ENCODE peak calls at places on chromosomes 4 and X, in nine cellular contexts. L, W, M, T, U, I, A, N and H are unnamed samples.

GRCh38 chr4:154574311-154574710 is 11.5 kb downstream of the FGB start:
- DNase-seq in N (no peak), I (no peak), A (no peak), L (no peak), M (no peak), T (no peak), W (no peak), U (no peak), H (no peak)

GRCh38 chr4:8908206-8908893 is 36.7 kb upstream of the HMX1 start:
- DNase-seq in I (no peak), L (no peak), T (no peak), A (no peak), W (no peak), U (no peak), M (no peak), N (peak; percentile 14), H (no peak)

GRCh38 chr4:99403380-99404194 is 31.6 kb downstream of the ADH7 start:
- DNase-seq in U (no peak), L (no peak), I (peak; percentile 21), N (no peak), M (no peak), A (no peak), W (peak; percentile 31), T (no peak), H (no peak)

GRCh38 chrX:69741706-69742105 is 125.8 kb downstream of the EDA start:
- DNase-seq in T (no peak), N (no peak), U (no peak), I (no peak), L (no peak), M (no peak), W (no peak), A (no peak), H (no peak)

GRCh38 chrX:139213241-139213709 is 317.3 kb upstream of the F9 start:
- DNase-seq in M (no peak), A (peak; percentile 29), U (no peak), I (no peak), W (no peak), T (peak; percentile 23), N (no peak), L (no peak), H (no peak)

GRCh38 chrX:126137899-126138298 is 28.2 kb downstream of the DCAF12L2 start:
- DNase-seq in I (peak; percentile 0), L (no peak), W (no peak), N (no peak), T (peak; percentile 24), M (no peak), A (peak; percentile 16), U (no peak), H (no peak)

GRCh38 chrX:134676440-134676839 is 18.2 kb upstream of the PLAC1 start:
- DNase-seq in W (peak; percentile 40), N (no peak), A (no peak), U (no peak), I (peak; percentile 65), T (peak; percentile 35), M (no peak), L (no peak), H (peak; percentile 24)

GRCh38 chrX:135384161-135384836 is 37.4 kb upstream of the SMIM10L2A start:
- DNase-seq in W (no peak), M (peak; percentile 30), T (no peak), N (no peak), U (no peak), I (no peak), A (no peak), L (peak; percentile 29), H (no peak)

GRCh38 chrX:109839694-109840358 is 106.8 kb upstream of the ACSL4 start:
- DNase-seq in W (peak; percentile 9), N (no peak), A (peak; percentile 65), T (peak; percentile 65), M (peak; percentile 10), L (no peak), U (no peak), I (peak; percentile 30), H (no peak)

GRCh38 chr4:25861422-25861926 is 1.3 kb downstream of the SEL1L3 start:
- DNase-seq in M (no peak), L (no peak), W (no peak), U (no peak), A (no peak), I (no peak), T (no peak), N (no peak), H (no peak)

GRCh38 chr4:6887591-6888371 is 21.8 kb upstream of the TBC1D14 start:
- DNase-seq in L (no peak), M (no peak), N (no peak), W (no peak), U (no peak), T (no peak), I (no peak), A (peak; percentile 81), H (no peak)

GRCh38 chr4:161952382-161952781 is 211.4 kb downstream of the FSTL5 start:
- DNase-seq in N (no peak), U (no peak), T (peak; percentile 17), I (peak; percentile 32), W (no peak), A (no peak), M (no peak), L (no peak), H (no peak)

GRCh38 chr4:56512166-56512565 is 6.6 kb downstream of the ARL9 start:
- DNase-seq in T (no peak), I (peak; percentile 58), N (no peak), U (no peak), L (no peak), M (no peak), W (peak; percentile 52), A (no peak), H (peak; percentile 28)

GRCh38 chrX:63513825-63514574 is 162.9 kb upstream of the SPIN4 start:
- DNase-seq in T (peak; percentile 36), W (peak; percentile 40), A (no peak), M (no peak), I (peak; percentile 56), U (no peak), L (no peak), N (no peak), H (peak; percentile 18)

GRCh38 chr4:124754671-124755070 is 42.1 kb upstream of the ANKRD50 start:
- DNase-seq in U (no peak), N (no peak), T (no peak), I (peak; percentile 19), L (no peak), W (no peak), M (no peak), A (no peak), H (no peak)

GRCh38 chrX:34365482-34365881 is 233.4 kb upstream of the FAM47A start:
- DNase-seq in W (peak; percentile 2), I (peak; percentile 41), U (no peak), M (no peak), L (no peak), T (peak; percentile 59), N (no peak), A (peak; percentile 40), H (no peak)

GRCh38 chrX:110442631-110443030 is 84.0 kb downstream of the RTL9 start:
- DNase-seq in A (peak; percentile 32), N (no peak), M (peak; percentile 4), L (no peak), T (peak; percentile 62), I (peak; percentile 42), W (no peak), U (no peak), H (peak; percentile 51)

GRCh38 chrX:19514791-19515614 is at the start of gene MAP3K15:
- DNase-seq in I (peak; percentile 5), W (peak; percentile 31), A (peak; percentile 17), L (no peak), N (no peak), U (no peak), T (no peak), M (peak; percentile 37), H (peak; percentile 63)

GRCh38 chr4:125010776-125011503 is 298.4 kb upstream of the ANKRD50 start:
- DNase-seq in M (no peak), W (no peak), A (no peak), U (no peak), N (no peak), T (no peak), I (peak; percentile 86), L (no peak), H (no peak)

GRCh38 chr4:5711479-5712184 is 631 bp downstream of the EVC start:
- DNase-seq in M (peak; percentile 15), U (no peak), I (peak; percentile 43), T (peak; percentile 42), L (no peak), W (peak; percentile 73), N (no peak), A (peak; percentile 19), H (peak; percentile 78)

GRCh38 chr4:155667538-155668511 is 1.2 kb downstream of the GUCY1A1 start:
- DNase-seq in U (peak; percentile 35), N (peak; percentile 25), M (peak; percentile 16), T (peak; percentile 51), I (peak; percentile 40), A (peak; percentile 44), W (peak; percentile 57), L (no peak), H (peak; percentile 52)

GRCh38 chr4:71595576-71596108 is 188.2 kb downstream of the GC start:
- DNase-seq in W (no peak), T (peak; percentile 27), A (no peak), N (no peak), U (no peak), I (peak; percentile 92), L (no peak), M (no peak), H (peak; percentile 5)

GRCh38 chrX:30010471-30010870 is 204.9 kb upstream of the MAGEB2 start:
- DNase-seq in L (no peak), W (no peak), T (no peak), U (no peak), N (no peak), A (no peak), M (no peak), I (no peak), H (no peak)

GRCh38 chr4:8440491-8441311 is at the start of the genes ACOX3 and TRMT44:
- DNase-seq in L (peak; percentile 91), W (peak; percentile 96), T (peak; percentile 92), A (peak; percentile 72), N (peak; percentile 91), U (peak; percentile 86), I (peak; percentile 94), M (peak; percentile 92), H (peak; percentile 94)

GRCh38 chrX:68508799-68509198 is 9.9 kb downstream of the YIPF6 start:
- DNase-seq in U (no peak), I (peak; percentile 19), T (no peak), A (no peak), L (no peak), N (no peak), M (no peak), W (no peak), H (no peak)

GRCh38 chrX:40061005-40061404 is 36.8 kb downstream of the BCOR start:
- DNase-seq in L (no peak), W (no peak), I (no peak), N (no peak), U (no peak), M (no peak), T (no peak), A (no peak), H (no peak)

GRCh38 chrX:131802836-131803626 is 220.1 kb upstream of the STK26 start:
- DNase-seq in M (peak; percentile 42), I (no peak), A (no peak), U (peak; percentile 81), W (no peak), N (no peak), T (peak; percentile 76), L (no peak), H (peak; percentile 32)

GRCh38 chr4:182752158-182752910 is 164.9 kb downstream of the DCTD start:
- DNase-seq in W (peak; percentile 87), I (peak; percentile 46), U (no peak), M (no peak), T (no peak), A (no peak), N (no peak), L (no peak), H (no peak)

GRCh38 chr4:54152846-54153600 is 53.1 kb downstream of the GSX2 start:
- DNase-seq in W (peak; percentile 75), U (no peak), A (no peak), N (no peak), I (peak; percentile 81), L (no peak), T (peak; percentile 42), M (no peak), H (peak; percentile 77)

GRCh38 chr4:52659722-52660261 is 691 bp upstream of the USP46 start:
- DNase-seq in T (peak; percentile 28), W (peak; percentile 80), N (peak; percentile 59), U (peak; percentile 34), I (no peak), M (peak; percentile 38), L (no peak), A (peak; percentile 80), H (peak; percentile 61)